ENCODE peak calls at places on chromosomes 2 and 18, in ten cellular contexts. H is IMR-90, W is DND-41, D is mammary epithelial cell, B is OCI-LY7, T is GM23248, Z is hepatocyte, R is fibroblast of lung, L is neural progenitor cell, Y is PC-3. S is an unnamed sample. For H4K20me1, the result is how much of the 10 kb centered on the place peaks cover.

GRCh38 chr2:4324531-4324930 is 621.2 kb downstream of the DCDC2C start:
- DNase-seq in H (no peak), W (no peak), D (peak), B (no peak), T (no peak), Z (no peak), R (no peak), L (no peak), Y (no peak), S (no peak)

GRCh38 chr2:131148426-131148825 is 43.3 kb downstream of the PLEKHB2 start:
- DNase-seq in H (no peak), W (no peak), D (no peak), B (no peak), T (no peak), Z (no peak), R (no peak), L (no peak), Y (no peak), S (peak)

GRCh38 chr2:65281626-65282351 is 54.2 kb downstream of the ACTR2 start:
- DNase-seq in H (peak), W (no peak), D (no peak), B (no peak), T (no peak), Z (no peak), R (no peak), L (peak), Y (no peak), S (no peak)

GRCh38 chr2:23632831-23633395 is 247.9 kb downstream of the KLHL29 start:
- DNase-seq in H (no peak), W (no peak), D (no peak), B (no peak), T (no peak), Z (no peak), R (no peak), L (no peak), Y (no peak), S (no peak)

GRCh38 chr2:150911766-150912280 is 349.8 kb downstream of the RBM43 start:
- DNase-seq in H (peak), W (no peak), D (peak), B (no peak), T (peak), Z (peak), R (peak), L (no peak), Y (peak), S (no peak)

GRCh38 chr18:73614812-73615211 is 532.8 kb downstream of the FBXO15 start:
- DNase-seq in H (peak), W (no peak), D (peak), B (no peak), T (peak), Z (no peak), R (peak), L (no peak), Y (peak), S (no peak)

GRCh38 chr2:222915092-222915957 is 54.5 kb downstream of the ACSL3 start:
- DNase-seq in H (peak), W (no peak), D (no peak), B (peak), T (peak), Z (peak), R (peak), L (no peak), Y (peak), S (peak)

GRCh38 chr2:190444954-190445353 is 36.8 kb downstream of the MFSD6 start:
- DNase-seq in H (no peak), W (no peak), D (no peak), B (no peak), T (no peak), Z (no peak), R (no peak), L (no peak), Y (no peak), S (no peak)

GRCh38 chr18:25953111-25953510 is 137.3 kb downstream of the SS18 start:
- DNase-seq in H (no peak), W (no peak), D (no peak), B (no peak), T (no peak), Z (no peak), R (no peak), L (no peak), Y (no peak), S (no peak)

GRCh38 chr2:159880729-159881128 is 82.7 kb upstream of the CD302 start:
- DNase-seq in H (no peak), W (no peak), D (no peak), B (no peak), T (no peak), Z (no peak), R (no peak), L (peak), Y (no peak), S (no peak)

GRCh38 chr2:77746780-77747179 is 224.6 kb upstream of the LRRTM4 start:
- DNase-seq in H (no peak), W (no peak), D (no peak), B (no peak), T (no peak), Z (no peak), R (no peak), L (no peak), Y (peak), S (no peak)

GRCh38 chr18:79203017-79203605 is 133.9 kb downstream of the ATP9B start:
- DNase-seq in H (peak), W (no peak), D (peak), B (no peak), T (peak), Z (no peak), R (no peak), L (no peak), Y (peak), S (no peak)

GRCh38 chr2:218095853-218096252 is 26.8 kb downstream of the RUFY4 start:
- DNase-seq in H (no peak), W (no peak), D (no peak), B (no peak), T (no peak), Z (no peak), R (no peak), L (no peak), Y (no peak), S (no peak)

DNA sequence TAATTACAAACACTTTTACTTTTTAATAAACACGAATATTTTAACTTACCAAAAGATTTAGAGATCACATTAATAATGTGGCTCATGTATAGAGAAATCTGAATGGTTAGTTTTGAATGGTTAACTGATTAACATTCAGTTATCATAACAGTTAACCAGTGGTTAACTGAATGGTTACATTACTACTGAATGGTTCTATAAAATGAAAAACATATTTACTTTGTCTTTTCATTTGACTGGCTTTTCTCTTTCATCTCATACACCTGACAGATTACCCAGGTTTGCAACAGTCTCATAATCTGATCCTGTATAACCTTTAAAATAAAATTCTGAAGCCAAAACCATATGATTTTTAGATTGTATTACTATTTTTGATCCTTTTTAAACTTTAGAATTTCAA is 91.9 kb downstream of the EPB41L5 start:
- DNase-seq in H (no peak), W (no peak), D (no peak), B (no peak), T (no peak), Z (no peak), R (no peak), L (no peak), Y (no peak), S (no peak)
- H4K20me1 ChIP-seq in H (under half), W (under half), D (under half), B (under half), T (under half), Z (under half), R (under half), L (under half), Y (under half), S (under half)

GRCh38 chr2:46909771-46910419 is 5.7 kb downstream of the MCFD2 start:
- DNase-seq in H (peak), W (no peak), D (peak), B (no peak), T (peak), Z (peak), R (peak), L (no peak), Y (peak), S (no peak)
- H4K20me1 ChIP-seq in H (half or more), W (under half), D (under half), B (under half), T (under half), Z (under half), R (under half), L (under half), Y (under half), S (under half)

GRCh38 chr18:27500531-27500930 is 315.4 kb upstream of the CHST9 start:
- DNase-seq in H (no peak), W (no peak), D (no peak), B (no peak), T (no peak), Z (no peak), R (no peak), L (peak), Y (no peak), S (no peak)
- H4K20me1 ChIP-seq in H (under half), W (under half), D (under half), B (under half), T (under half), Z (under half), R (under half), L (under half), Y (under half), S (under half)

GRCh38 chr18:58268849-58269248 is 224.8 kb downstream of the NEDD4L start:
- DNase-seq in H (peak), W (no peak), D (peak), B (no peak), T (peak), Z (peak), R (no peak), L (no peak), Y (peak), S (no peak)

GRCh38 chr18:58271770-58272169 is 227.7 kb downstream of the NEDD4L start:
- DNase-seq in H (no peak), W (no peak), D (no peak), B (no peak), T (no peak), Z (no peak), R (no peak), L (no peak), Y (no peak), S (no peak)

GRCh38 chr18:58272209-58272608 is 228.2 kb downstream of the NEDD4L start:
- DNase-seq in H (no peak), W (no peak), D (no peak), B (no peak), T (no peak), Z (no peak), R (no peak), L (no peak), Y (no peak), S (no peak)

GRCh38 chr18:58270396-58270795 is 226.4 kb downstream of the NEDD4L start:
- DNase-seq in H (no peak), W (no peak), D (no peak), B (no peak), T (no peak), Z (no peak), R (no peak), L (no peak), Y (no peak), S (no peak)

GRCh38 chr18:58269931-58270330 is 225.9 kb downstream of the NEDD4L start:
- DNase-seq in H (no peak), W (no peak), D (peak), B (no peak), T (no peak), Z (no peak), R (no peak), L (no peak), Y (peak), S (no peak)
- H4K20me1 ChIP-seq in H (under half), W (under half), D (under half), B (under half), T (under half), Z (under half), R (under half), L (under half), Y (under half), S (under half)

DNA sequence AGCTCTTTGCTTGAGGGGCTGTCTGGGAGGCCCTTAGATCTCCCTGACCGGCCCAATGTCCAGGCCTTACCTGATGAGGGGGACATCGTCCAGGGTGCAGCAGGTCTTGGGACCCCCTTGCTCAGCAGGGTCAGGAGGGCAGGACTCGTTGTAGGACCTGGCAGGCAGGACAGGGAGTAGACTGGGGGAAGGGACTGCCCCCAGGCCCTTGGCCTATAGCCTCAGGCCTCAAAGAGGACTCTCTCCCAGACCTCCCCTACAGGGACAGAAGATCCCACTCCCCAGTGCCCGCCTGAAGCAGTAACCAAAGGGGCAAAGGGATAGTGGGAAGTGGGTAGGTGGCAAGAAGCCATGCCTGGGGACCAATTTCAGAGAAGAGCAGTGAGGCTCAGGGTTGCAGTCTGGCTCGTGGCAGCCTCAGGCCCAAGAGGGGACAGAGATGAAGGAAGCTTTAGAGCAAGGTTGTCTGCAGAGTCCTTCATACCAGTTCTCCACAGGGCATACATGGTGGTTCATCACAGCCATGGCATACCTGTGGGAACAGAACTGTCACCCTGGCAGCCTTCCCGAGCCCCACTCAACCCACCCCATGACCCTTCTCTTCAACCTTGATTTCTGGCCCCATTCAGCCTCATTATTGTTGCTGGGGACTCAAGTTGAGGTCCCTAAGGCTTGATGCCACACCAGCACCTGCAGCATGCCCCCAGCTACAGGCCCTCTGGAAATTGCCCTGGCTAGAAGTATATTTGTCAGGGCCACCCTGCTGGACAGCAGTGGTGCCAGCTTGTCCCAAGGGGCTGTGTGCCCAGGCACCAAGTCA is 1.3 kb downstream of the TMEM150A start:
- DNase-seq in H (no peak), W (no peak), D (no peak), B (no peak), T (no peak), Z (no peak), R (no peak), L (no peak), Y (no peak), S (peak)
- H4K20me1 ChIP-seq in H (under half), W (under half), D (under half), B (under half), T (under half), Z (under half), R (under half), L (under half), Y (under half), S (under half)

GRCh38 chr2:152471499-152471898 is 136.5 kb downstream of the FMNL2 start:
- DNase-seq in H (no peak), W (no peak), D (no peak), B (no peak), T (no peak), Z (no peak), R (no peak), L (no peak), Y (no peak), S (no peak)
- H4K20me1 ChIP-seq in H (under half), W (under half), D (under half), B (under half), T (under half), Z (under half), R (under half), L (half or more), Y (under half), S (under half)